ENCODE peak calls at places on chromosomes 12 and 14, in four cellular contexts. T, H, J and U are unnamed samples.

GRCh38 chr12:42323856-42324255 is 2.0 kb downstream of the ZCRB1 start:
- DNase-seq in J (no peak), H (no peak), T (no peak), U (no peak)

GRCh38 chr12:32240210-32240609 is 133.6 kb downstream of the BICD1 start:
- DNase-seq in J (peak), T (no peak), H (no peak), U (no peak)

GRCh38 chr14:75267141-75267601 is 11.5 kb upstream of the FOS start:
- DNase-seq in J (peak), T (no peak), H (no peak), U (no peak)

GRCh38 chr12:116455540-116456306 is 103.5 kb upstream of the MAP1LC3B2 start:
- DNase-seq in H (no peak), J (peak), T (no peak), U (peak)

GRCh38 chr12:22234561-22234960 is 99.9 kb downstream of the ST8SIA1 start:
- DNase-seq in J (no peak), T (no peak), H (no peak), U (no peak)

GRCh38 chr14:100592972-100593371 is 5.8 kb upstream of the BEGAIN start:
- DNase-seq in T (no peak), H (no peak), J (no peak), U (no peak)

GRCh38 chr12:93766802-93767523 is 89.8 kb downstream of the CRADD start:
- DNase-seq in T (no peak), J (peak), H (peak), U (no peak)

GRCh38 chr14:100546051-100546443 is 41.2 kb downstream of the BEGAIN start:
- DNase-seq in H (no peak), J (no peak), T (no peak), U (no peak)

GRCh38 chr12:62653740-62654139 is 187.1 kb downstream of the MON2 start:
- DNase-seq in J (no peak), H (no peak), T (no peak), U (no peak)

GRCh38 chr12:68617160-68617926 is 6.6 kb downstream of the RAP1B start:
- DNase-seq in J (no peak), T (no peak), H (no peak), U (no peak)

GRCh38 chr12:13146539-13146938 is 43.1 kb upstream of the GSG1 start:
- DNase-seq in J (no peak), T (no peak), H (no peak), U (no peak)

GRCh38 chr14:50215416-50215815 is 16.0 kb downstream of the SOS2 start:
- DNase-seq in H (no peak), J (no peak), T (no peak), U (no peak)

GRCh38 chr12:80846930-80847329 is 90.8 kb downstream of the LIN7A start:
- DNase-seq in T (no peak), H (no peak), J (no peak), U (no peak)

GRCh38 chr12:53820503-53820902 is 68.7 kb upstream of the CISTR start:
- DNase-seq in H (no peak), T (no peak), J (no peak), U (no peak)

GRCh38 chr14:104171029-104171697 is 32.8 kb downstream of the KIF26A start:
- DNase-seq in H (peak), T (no peak), J (no peak), U (no peak)

GRCh38 chr14:98184467-98184866 is 1087.5 kb downstream of the BCL11B start:
- DNase-seq in T (no peak), J (no peak), H (no peak), U (no peak)

GRCh38 chr12:28035483-28035882 is 63.0 kb upstream of the PTHLH start:
- DNase-seq in T (no peak), J (peak), H (no peak), U (no peak)

GRCh38 chr12:92930421-92930820 is 1.3 kb upstream of the EEA1 start:
- DNase-seq in H (no peak), T (no peak), J (no peak), U (no peak)

GRCh38 chr12:56256326-56256960 is 1.7 kb downstream of the ANKRD52 start:
- DNase-seq in T (no peak), H (no peak), J (no peak), U (no peak)
- H3K27ac ChIP-seq in T (no peak), H (no peak), J (no peak), U (peak)

GRCh38 chr12:11822071-11822818 is 172.8 kb downstream of the ETV6 start:
- DNase-seq in J (peak), T (peak), H (no peak), U (no peak)
- H3K27ac ChIP-seq in J (peak), T (peak), H (peak), U (no peak)

DNA sequence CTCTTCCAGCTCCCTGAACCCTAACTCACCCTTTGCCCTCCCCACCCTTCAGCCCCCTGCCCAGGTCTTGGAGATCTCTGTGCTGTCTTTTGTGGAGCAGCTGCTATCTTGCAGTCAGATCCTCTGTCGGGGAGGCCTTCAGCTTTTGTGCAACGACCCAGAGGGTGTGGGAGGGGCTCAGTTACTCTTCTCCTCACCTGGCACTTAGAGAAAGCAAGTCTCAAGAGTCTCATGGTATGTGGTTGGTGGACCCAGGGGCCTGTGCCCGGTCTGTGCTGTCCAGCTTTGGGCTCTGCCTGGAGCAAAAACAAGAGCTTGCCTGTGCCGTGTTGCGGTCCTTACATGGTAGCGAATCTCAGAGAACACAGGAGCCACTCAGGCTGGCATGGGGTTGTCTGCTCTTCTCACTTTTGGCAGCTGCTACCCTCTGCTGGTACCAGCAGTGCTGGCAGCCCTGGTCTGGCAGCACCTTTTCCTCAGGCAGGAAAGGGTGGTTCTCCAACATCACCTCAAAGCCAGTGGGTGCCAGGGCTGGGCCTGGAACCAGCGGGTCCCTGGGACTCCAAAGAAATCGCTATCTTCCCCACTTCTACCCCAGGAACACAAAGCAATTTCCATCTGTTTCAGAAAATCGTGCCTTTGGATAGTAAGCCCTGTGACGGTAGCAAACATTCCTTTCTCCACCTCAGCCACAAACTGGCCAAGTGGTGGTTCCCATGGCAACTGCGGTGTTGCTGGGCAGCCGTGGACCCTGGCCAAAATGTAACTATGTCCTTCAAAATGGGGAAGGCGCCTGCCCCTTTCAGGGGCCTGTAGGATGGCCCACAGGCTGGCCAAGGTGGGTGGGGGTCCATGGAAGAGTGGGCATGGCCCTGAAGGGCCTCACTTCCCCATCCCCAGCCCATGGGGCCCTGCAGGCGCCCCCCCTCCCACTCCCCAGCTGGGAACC is 90.0 kb downstream of the RIN3 start:
- DNase-seq in T (no peak), J (no peak), H (peak), U (no peak)
- H3K27ac ChIP-seq in T (no peak), J (no peak), H (no peak), U (no peak)

DNA sequence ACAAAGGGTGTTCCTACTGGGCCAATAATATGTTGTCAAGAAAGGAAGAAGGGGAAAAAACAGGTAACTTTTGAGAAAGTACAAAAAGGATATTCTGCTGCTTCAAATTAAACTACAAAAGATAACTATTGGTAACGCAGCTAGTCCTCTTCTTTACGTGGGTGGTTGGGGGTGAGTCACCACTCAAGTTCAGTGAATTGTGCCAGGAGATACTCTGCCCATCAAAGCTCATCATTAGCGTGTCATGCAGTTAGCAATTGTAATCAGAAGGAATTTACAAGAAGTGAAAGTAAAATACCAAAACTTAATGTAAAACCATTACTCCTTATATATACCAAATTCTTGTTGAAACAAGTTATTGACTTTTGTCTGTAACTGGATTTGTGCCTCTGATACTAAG is 342.0 kb downstream of the NPAS3 start:
- DNase-seq in T (no peak), H (no peak), J (no peak), U (no peak)
- H3K27ac ChIP-seq in T (no peak), H (no peak), J (no peak), U (no peak)